ENCODE peak calls at places on chromosomes 1 and 21, in nine cellular contexts. K is EH, V is right cardiac atrium, A is WERI-Rb-1, M is heart left ventricle, D is NCI-H774, R is stomach, O is T1000, E is psoas muscle. P is an unnamed sample.

GRCh38 chr1:201264072-201264471 is 19.2 kb upstream of the PKP1 start:
- DNase-seq in K (no peak), V (no peak), A (peak), M (no peak), D (no peak), R (peak), O (no peak), E (no peak), P (no peak)

GRCh38 chr1:185288435-185288834 is 28.6 kb downstream of the IVNS1ABP start:
- DNase-seq in K (no peak), V (no peak), A (no peak), M (no peak), D (no peak), R (no peak), O (no peak), E (no peak), P (no peak)

GRCh38 chr1:39657923-39658485 is 13.9 kb downstream of the NT5C1A start:
- DNase-seq in K (peak), V (peak), A (peak), M (peak), D (peak), R (peak), O (no peak), E (peak), P (peak)

GRCh38 chr1:94884101-94884875 is 42.6 kb downstream of the CNN3 start:
- DNase-seq in K (peak), V (no peak), A (no peak), M (no peak), D (no peak), R (peak), O (no peak), E (no peak), P (peak)

GRCh38 chr1:203534526-203534925 is 40.6 kb downstream of the OPTC start:
- DNase-seq in K (peak), V (peak), A (no peak), M (peak), D (no peak), R (no peak), O (peak), E (no peak), P (no peak)

GRCh38 chr1:5389101-5389885 is 602.9 kb downstream of the NPHP4 start:
- DNase-seq in K (no peak), V (no peak), A (no peak), M (no peak), D (no peak), R (no peak), O (no peak), E (no peak), P (no peak)

GRCh38 chr1:111937147-111937725 is 52.2 kb downstream of the KCND3 start:
- DNase-seq in K (peak), V (peak), A (no peak), M (peak), D (no peak), R (no peak), O (no peak), E (no peak), P (no peak)

GRCh38 chr21:43302769-43303168 is 124.2 kb downstream of the SIK1 start:
- DNase-seq in K (no peak), V (peak), A (no peak), M (peak), D (no peak), R (no peak), O (no peak), E (peak), P (no peak)

GRCh38 chr1:1550591-1551432 is 10.4 kb upstream of the TMEM240 start:
- DNase-seq in K (peak), V (no peak), A (peak), M (no peak), D (no peak), R (no peak), O (no peak), E (peak), P (peak)

GRCh38 chr1:68217060-68217554 is 15.2 kb downstream of the WLS start:
- DNase-seq in K (no peak), V (no peak), A (no peak), M (no peak), D (peak), R (no peak), O (no peak), E (no peak), P (no peak)

GRCh38 chr1:204180133-204180532 is 14.0 kb upstream of the REN start:
- DNase-seq in K (no peak), V (no peak), A (no peak), M (no peak), D (no peak), R (no peak), O (no peak), E (no peak), P (peak)

GRCh38 chr1:40662864-40663263 is 2.6 kb downstream of the RIMS3 start:
- DNase-seq in K (peak), V (no peak), A (no peak), M (no peak), D (no peak), R (no peak), O (no peak), E (no peak), P (no peak)

GRCh38 chr1:162872981-162873380 is 12.0 kb upstream of the CCDC190 start:
- DNase-seq in K (no peak), V (no peak), A (no peak), M (no peak), D (no peak), R (no peak), O (no peak), E (no peak), P (no peak)

GRCh38 chr1:164598719-164599118 is 39.7 kb downstream of the PBX1 start:
- DNase-seq in K (no peak), V (no peak), A (no peak), M (no peak), D (no peak), R (no peak), O (no peak), E (no peak), P (peak)

GRCh38 chr1:42925132-42925769 is 33.4 kb downstream of the SLC2A1 start:
- DNase-seq in K (no peak), V (no peak), A (no peak), M (no peak), D (peak), R (no peak), O (no peak), E (no peak), P (peak)

GRCh38 chr1:245858022-245858421 is 649.1 kb downstream of the SMYD3 start:
- DNase-seq in K (no peak), V (no peak), A (peak), M (no peak), D (no peak), R (no peak), O (no peak), E (no peak), P (peak)

GRCh38 chr1:119595606-119596005 is 52.5 kb downstream of the ZNF697 start:
- DNase-seq in K (no peak), V (no peak), A (no peak), M (no peak), D (no peak), R (no peak), O (no peak), E (no peak), P (no peak)

GRCh38 chr1:90339822-90340221 is 344.9 kb downstream of the ZNF326 start:
- DNase-seq in K (no peak), V (no peak), A (no peak), M (no peak), D (no peak), R (no peak), O (no peak), E (no peak), P (no peak)

GRCh38 chr1:216812966-216813365 is 89.7 kb upstream of the ESRRG start:
- DNase-seq in K (peak), V (no peak), A (no peak), M (no peak), D (no peak), R (no peak), O (no peak), E (no peak), P (no peak)

GRCh38 chr1:8871539-8871935 is 6.9 kb downstream of the ENO1 start:
- DNase-seq in K (no peak), V (no peak), A (peak), M (no peak), D (no peak), R (no peak), O (no peak), E (no peak), P (no peak)

GRCh38 chr1:247390116-247390791 is 25.7 kb upstream of the NLRP3 start:
- DNase-seq in K (peak), V (peak), A (peak), M (peak), D (peak), R (peak), O (peak), E (peak), P (peak)

GRCh38 chr21:44878053-44878982 is 4.8 kb upstream of the PTTG1IP start:
- DNase-seq in K (no peak), V (peak), A (no peak), M (no peak), D (no peak), R (no peak), O (no peak), E (no peak), P (no peak)

GRCh38 chr21:17513214-17514123 is 626 bp downstream of the CXADR start:
- DNase-seq in K (no peak), V (peak), A (peak), M (peak), D (peak), R (peak), O (no peak), E (no peak), P (peak)

GRCh38 chr1:151251656-151252470 is 2.7 kb upstream of the PSMD4 start:
- DNase-seq in K (peak), V (peak), A (peak), M (peak), D (peak), R (peak), O (peak), E (peak), P (peak)

GRCh38 chr1:78577257-78578100 is 42.8 kb upstream of the IFI44L start:
- DNase-seq in K (peak), V (no peak), A (no peak), M (no peak), D (no peak), R (no peak), O (no peak), E (no peak), P (no peak)

GRCh38 chr1:22080184-22080583 is 27.7 kb downstream of the CDC42 start:
- DNase-seq in K (no peak), V (no peak), A (no peak), M (no peak), D (no peak), R (no peak), O (no peak), E (no peak), P (no peak)

GRCh38 chr1:193143285-193143684 is 21.5 kb downstream of the CDC73 start:
- DNase-seq in K (peak), V (no peak), A (no peak), M (no peak), D (no peak), R (no peak), O (no peak), E (no peak), P (peak)

GRCh38 chr1:239912471-239912870 is 179.2 kb upstream of the FMN2 start:
- DNase-seq in K (peak), V (no peak), A (no peak), M (no peak), D (no peak), R (no peak), O (peak), E (no peak), P (no peak)

GRCh38 chr1:228691926-228692325 is 43.4 kb upstream of the RHOU start:
- DNase-seq in K (peak), V (no peak), A (peak), M (no peak), D (peak), R (peak), O (no peak), E (no peak), P (peak)

GRCh38 chr1:238136265-238136664 is 245.5 kb upstream of the ZP4 start:
- DNase-seq in K (no peak), V (no peak), A (no peak), M (no peak), D (no peak), R (no peak), O (no peak), E (no peak), P (no peak)

GRCh38 chr1:108810176-108810575 is 46.7 kb downstream of the AKNAD1 start:
- DNase-seq in K (peak), V (no peak), A (no peak), M (no peak), D (no peak), R (no peak), O (no peak), E (no peak), P (no peak)

GRCh38 chr1:236868625-236869467 is 73.8 kb downstream of the MTR start:
- DNase-seq in K (peak), V (no peak), A (peak), M (no peak), D (peak), R (peak), O (no peak), E (no peak), P (no peak)

GRCh38 chr1:180143359-180143758 is 11.3 kb upstream of the QSOX1 start:
- DNase-seq in K (no peak), V (no peak), A (no peak), M (no peak), D (no peak), R (no peak), O (no peak), E (no peak), P (no peak)

GRCh38 chr1:206985162-206985749 is 15.0 kb upstream of the FCAMR start:
- DNase-seq in K (no peak), V (no peak), A (no peak), M (no peak), D (no peak), R (no peak), O (no peak), E (no peak), P (no peak)

GRCh38 chr1:85330711-85331290 is 54.4 kb upstream of the BCL10 start:
- DNase-seq in K (peak), V (peak), A (no peak), M (peak), D (no peak), R (no peak), O (no peak), E (no peak), P (no peak)